ENCODE peak calls at places on chromosome 14, in four cellular contexts. One of them, this sample, is unnamed.

GRCh38 chr14:66507181-66507721 is 696 bp upstream of the GPHN start:
- DNase-seq in GM12878: no peak
- DNase-seq in K562: no peak
- DNase-seq in HepG2: no peak
- DNase-seq in this sample: peak

GRCh38 chr14:58772814-58773620 is 135.3 kb downstream of the DACT1 start:
- DNase-seq in GM12878: no peak
- DNase-seq in K562: no peak
- DNase-seq in HepG2: no peak
- DNase-seq in this sample: no peak

GRCh38 chr14:78606111-78606510 is 435.9 kb downstream of the NRXN3 start:
- DNase-seq in GM12878: no peak
- DNase-seq in K562: no peak
- DNase-seq in HepG2: no peak
- DNase-seq in this sample: no peak

GRCh38 chr14:82710257-82710841 is 1176.7 kb upstream of the SEL1L start:
- DNase-seq in GM12878: peak
- DNase-seq in K562: peak
- DNase-seq in HepG2: peak
- DNase-seq in this sample: peak

GRCh38 chr14:77457522-77458248 is at the start of the genes AHSA1 and VIPAS39:
- DNase-seq in GM12878: peak
- DNase-seq in K562: peak
- DNase-seq in HepG2: peak
- DNase-seq in this sample: peak

GRCh38 chr14:23300687-23301223 is 1.9 kb downstream of the PPP1R3E start:
- DNase-seq in GM12878: no peak
- DNase-seq in K562: no peak
- DNase-seq in HepG2: peak
- DNase-seq in this sample: no peak

GRCh38 chr14:36221097-36221496 is 44.6 kb upstream of the PTCSC3 start:
- DNase-seq in GM12878: no peak
- DNase-seq in K562: no peak
- DNase-seq in HepG2: no peak
- DNase-seq in this sample: no peak

GRCh38 chr14:54472291-54472690 is 16.5 kb downstream of the GMFB start:
- DNase-seq in GM12878: no peak
- DNase-seq in K562: no peak
- DNase-seq in HepG2: no peak
- DNase-seq in this sample: no peak

GRCh38 chr14:23358042-23358441 is 5.4 kb upstream of the SLC22A17 start:
- DNase-seq in GM12878: no peak
- DNase-seq in K562: no peak
- DNase-seq in HepG2: no peak
- DNase-seq in this sample: no peak

GRCh38 chr14:68941820-68942219 is 37.3 kb downstream of the ACTN1 start:
- DNase-seq in GM12878: no peak
- DNase-seq in K562: no peak
- DNase-seq in HepG2: peak
- DNase-seq in this sample: peak

GRCh38 chr14:33932526-33933292 is 18.2 kb downstream of the EGLN3 start:
- DNase-seq in GM12878: no peak
- DNase-seq in K562: no peak
- DNase-seq in HepG2: no peak
- DNase-seq in this sample: no peak

GRCh38 chr14:54625158-54625557 is 58.2 kb downstream of the SAMD4A start:
- DNase-seq in GM12878: no peak
- DNase-seq in K562: no peak
- DNase-seq in HepG2: no peak
- DNase-seq in this sample: no peak

GRCh38 chr14:93201155-93201704 is 5.6 kb downstream of the GON7 start:
- DNase-seq in GM12878: no peak
- DNase-seq in K562: no peak
- DNase-seq in HepG2: no peak
- DNase-seq in this sample: no peak

GRCh38 chr14:60093606-60094005 is 1.9 kb downstream of the PCNX4 start:
- DNase-seq in GM12878: no peak
- DNase-seq in K562: no peak
- DNase-seq in HepG2: no peak
- DNase-seq in this sample: no peak

GRCh38 chr14:101417434-101417833 is 143.9 kb upstream of the DIO3 start:
- DNase-seq in GM12878: no peak
- DNase-seq in K562: no peak
- DNase-seq in HepG2: no peak
- DNase-seq in this sample: no peak

GRCh38 chr14:64209428-64210165 is 84.6 kb downstream of the ESR2 start:
- DNase-seq in GM12878: peak
- DNase-seq in K562: no peak
- DNase-seq in HepG2: no peak
- DNase-seq in this sample: no peak

GRCh38 chr14:101056446-101056845 is 152.9 kb upstream of the RTL1 start:
- DNase-seq in GM12878: no peak
- DNase-seq in K562: no peak
- DNase-seq in HepG2: no peak
- DNase-seq in this sample: no peak

GRCh38 chr14:93132472-93133065 is 16.8 kb upstream of the ITPK1 start:
- DNase-seq in GM12878: no peak
- DNase-seq in K562: peak
- DNase-seq in HepG2: peak
- DNase-seq in this sample: peak

GRCh38 chr14:52871606-52872005 is 79.2 kb downstream of the FERMT2 start:
- DNase-seq in GM12878: no peak
- DNase-seq in K562: no peak
- DNase-seq in HepG2: no peak
- DNase-seq in this sample: no peak

GRCh38 chr14:62654641-62655040 is 390.6 kb downstream of the KCNH5 start:
- DNase-seq in GM12878: no peak
- DNase-seq in K562: no peak
- DNase-seq in HepG2: no peak
- DNase-seq in this sample: no peak

GRCh38 chr14:87805315-87805723 is 187.7 kb downstream of the GALC start:
- DNase-seq in GM12878: no peak
- DNase-seq in K562: peak
- DNase-seq in HepG2: peak
- DNase-seq in this sample: peak

GRCh38 chr14:92793709-92794546 is at the start of gene GOLGA5:
- DNase-seq in GM12878: peak
- DNase-seq in K562: peak
- DNase-seq in HepG2: peak
- DNase-seq in this sample: peak

DNA sequence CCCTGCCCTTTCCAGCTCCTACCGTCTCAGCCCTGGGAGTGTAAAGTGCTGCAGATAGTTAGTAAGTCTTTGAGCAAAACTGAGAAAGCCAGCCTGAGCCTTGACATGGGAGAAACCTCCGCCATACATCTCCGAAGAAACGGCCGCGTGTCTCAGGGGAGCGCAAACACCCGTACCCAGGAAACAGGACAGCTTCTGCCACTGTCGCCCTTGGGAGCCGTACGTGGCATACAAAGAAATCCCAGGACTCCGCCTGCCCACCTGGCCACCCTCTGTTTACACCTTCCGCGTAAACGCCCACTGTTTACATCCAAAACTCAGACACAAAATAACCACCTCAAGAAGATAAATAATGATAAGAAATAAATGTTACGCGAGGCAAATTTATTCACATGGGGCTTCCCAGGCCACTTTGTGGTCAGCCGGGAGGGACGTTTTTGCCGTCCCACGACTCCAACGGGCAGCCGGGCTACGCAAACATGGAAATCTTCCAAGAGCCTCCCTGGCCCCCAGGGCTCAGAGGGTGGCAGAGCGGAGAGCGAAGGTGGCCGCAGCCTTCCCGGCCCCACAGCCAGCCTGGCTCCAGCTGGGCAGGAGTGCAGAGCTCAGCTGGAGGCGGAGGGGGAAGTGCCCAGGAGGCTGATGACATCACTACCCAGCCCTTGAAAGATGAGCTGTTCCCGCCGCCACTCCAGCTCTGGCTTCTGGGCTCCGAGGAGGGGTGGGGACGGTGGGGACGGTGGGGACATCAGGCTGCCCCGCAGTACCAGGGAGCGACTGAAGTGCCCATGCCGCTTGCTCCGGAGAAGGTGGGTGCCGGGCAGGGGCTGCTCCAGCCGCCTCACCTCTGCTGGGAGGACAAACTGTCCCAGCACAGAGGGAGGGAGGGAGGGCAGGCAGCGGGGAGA is at the start of gene BDKRB2:
- DNase-seq in GM12878: no peak
- DNase-seq in K562: peak
- DNase-seq in HepG2: peak
- DNase-seq in this sample: peak
- TF ChIP-seq REST in GM12878: no peak
- TF ChIP-seq REST in K562: no peak
- TF ChIP-seq REST in HepG2: no peak
- TF ChIP-seq REST in this sample: no peak

GRCh38 chr14:80485764-80486163 is 274.5 kb upstream of the DIO2 start:
- DNase-seq in GM12878: no peak
- DNase-seq in K562: no peak
- DNase-seq in HepG2: no peak
- DNase-seq in this sample: no peak
- TF ChIP-seq POLR2A in GM12878: no peak
- TF ChIP-seq POLR2A in K562: no peak
- TF ChIP-seq POLR2A in HepG2: no peak
- TF ChIP-seq POLR2A in this sample: no peak

GRCh38 chr14:61188936-61189808 is 92.0 kb downstream of the TMEM30B start:
- DNase-seq in GM12878: no peak
- DNase-seq in K562: peak
- DNase-seq in HepG2: peak
- DNase-seq in this sample: peak
- TF ChIP-seq CHD4 in GM12878: no peak
- TF ChIP-seq CHD4 in K562: no peak
- TF ChIP-seq CHD4 in HepG2: no peak
- TF ChIP-seq CHD4 in this sample: peak

GRCh38 chr14:51576112-51576420 is 75.6 kb upstream of the FRMD6 start:
- DNase-seq in GM12878: no peak
- DNase-seq in K562: no peak
- DNase-seq in HepG2: peak
- DNase-seq in this sample: no peak

GRCh38 chr14:51578853-51579252 is 72.9 kb upstream of the FRMD6 start:
- DNase-seq in GM12878: no peak
- DNase-seq in K562: no peak
- DNase-seq in HepG2: no peak
- DNase-seq in this sample: no peak

GRCh38 chr14:51576899-51577298 is 74.8 kb upstream of the FRMD6 start:
- DNase-seq in GM12878: no peak
- DNase-seq in K562: no peak
- DNase-seq in HepG2: no peak
- DNase-seq in this sample: no peak

GRCh38 chr14:51582437-51582836 is 69.3 kb upstream of the FRMD6 start:
- DNase-seq in GM12878: no peak
- DNase-seq in K562: no peak
- DNase-seq in HepG2: no peak
- DNase-seq in this sample: no peak

GRCh38 chr14:51581017-51581881 is 70.5 kb upstream of the FRMD6 start:
- DNase-seq in GM12878: no peak
- DNase-seq in K562: no peak
- DNase-seq in HepG2: no peak
- DNase-seq in this sample: peak
- TF ChIP-seq REST in GM12878: no peak
- TF ChIP-seq REST in K562: no peak
- TF ChIP-seq REST in HepG2: no peak
- TF ChIP-seq REST in this sample: no peak